ENCODE peak calls at places on chromosomes 3 and 15, in eight cellular contexts. Q, X, P, M, B, W, I and G are unnamed samples.
A peak's percentile ranks its signal among the peaks of the same experiment; 100 is the strongest.

GRCh38 chr15:95596487-95596886 is 734.0 kb upstream of the NR2F2 start:
- DNase-seq in Q (no peak), X (no peak), P (peak; percentile 26), M (peak; percentile 15), B (no peak), W (no peak), I (no peak), G (no peak)

GRCh38 chr3:54237788-54238502 is 115.6 kb downstream of the CACNA2D3 start:
- DNase-seq in Q (no peak), X (no peak), P (no peak), M (no peak), B (no peak), W (no peak), I (no peak), G (no peak)

GRCh38 chr3:197975311-197975710 is 15.3 kb downstream of the LMLN start:
- DNase-seq in Q (no peak), X (no peak), P (no peak), M (no peak), B (no peak), W (no peak), I (no peak), G (no peak)

GRCh38 chr15:81400640-81401236 is 26.7 kb upstream of the TMC3 start:
- DNase-seq in Q (no peak), X (no peak), P (no peak), M (peak; percentile 29), B (peak; percentile 58), W (no peak), I (no peak), G (no peak)

GRCh38 chr15:76501726-76502125 is 165.2 kb downstream of the ISL2 start:
- DNase-seq in Q (no peak), X (no peak), P (no peak), M (no peak), B (no peak), W (no peak), I (no peak), G (no peak)

GRCh38 chr15:32802296-32802936 is 84.6 kb downstream of the GREM1 start:
- DNase-seq in Q (no peak), X (no peak), P (no peak), M (no peak), B (no peak), W (no peak), I (no peak), G (peak; percentile 61)

GRCh38 chr15:49962044-49962602 is 156.9 kb downstream of the ATP8B4 start:
- DNase-seq in Q (no peak), X (no peak), P (no peak), M (no peak), B (no peak), W (no peak), I (no peak), G (no peak)

GRCh38 chr3:158085358-158085757 is 20.9 kb downstream of the SHOX2 start:
- DNase-seq in Q (no peak), X (no peak), P (no peak), M (no peak), B (no peak), W (no peak), I (no peak), G (no peak)

GRCh38 chr3:111584724-111585123 is 10.4 kb downstream of the ZBED2 start:
- DNase-seq in Q (no peak), X (no peak), P (no peak), M (no peak), B (no peak), W (no peak), I (no peak), G (no peak)

GRCh38 chr15:53473886-53474285 is 285.6 kb downstream of the WDR72 start:
- DNase-seq in Q (no peak), X (no peak), P (no peak), M (no peak), B (no peak), W (no peak), I (no peak), G (no peak)

GRCh38 chr3:98185180-98185579 is 18.7 kb downstream of the OR5H15 start:
- DNase-seq in Q (no peak), X (no peak), P (no peak), M (peak; percentile 7), B (no peak), W (no peak), I (no peak), G (no peak)

GRCh38 chr3:45333549-45333948 is 54.8 kb upstream of the LARS2 start:
- DNase-seq in Q (no peak), X (no peak), P (no peak), M (no peak), B (no peak), W (no peak), I (no peak), G (no peak)

GRCh38 chr3:33440578-33441321 is 545 bp upstream of the UBP1 start:
- DNase-seq in Q (peak; percentile 92), X (peak; percentile 58), P (peak; percentile 100), M (peak; percentile 81), B (peak; percentile 100), W (peak; percentile 82), I (peak; percentile 100), G (peak; percentile 99)

GRCh38 chr15:57505949-57506391 is 85.7 kb upstream of the MYZAP start:
- DNase-seq in Q (no peak), X (peak; percentile 48), P (no peak), M (no peak), B (no peak), W (peak; percentile 77), I (peak; percentile 92), G (peak; percentile 67)

GRCh38 chr3:177440456-177441105 is 243.3 kb upstream of the TBL1XR1 start:
- DNase-seq in Q (no peak), X (no peak), P (no peak), M (no peak), B (no peak), W (no peak), I (no peak), G (no peak)

GRCh38 chr3:40185029-40185695 is 124.3 kb upstream of the EIF1B start:
- DNase-seq in Q (no peak), X (no peak), P (no peak), M (no peak), B (no peak), W (no peak), I (no peak), G (no peak)

GRCh38 chr3:72335458-72336050 is 512.7 kb downstream of the SHQ1 start:
- DNase-seq in Q (peak; percentile 41), X (no peak), P (no peak), M (no peak), B (no peak), W (no peak), I (no peak), G (no peak)

GRCh38 chr3:195870442-195870841 is 37.9 kb downstream of the TNK2 start:
- DNase-seq in Q (no peak), X (no peak), P (no peak), M (peak; percentile 36), B (no peak), W (no peak), I (no peak), G (no peak)

GRCh38 chr15:25220834-25221233 is 218.0 kb downstream of the UBE3A start:
- DNase-seq in Q (no peak), X (no peak), P (no peak), M (no peak), B (no peak), W (no peak), I (no peak), G (no peak)

GRCh38 chr3:127214990-127215389 is 22.1 kb downstream of the PRR23E start:
- DNase-seq in Q (no peak), X (no peak), P (no peak), M (peak; percentile 13), B (no peak), W (no peak), I (no peak), G (no peak)

GRCh38 chr3:111073186-111073585 is 1.6 kb downstream of the NECTIN3 start:
- DNase-seq in Q (no peak), X (no peak), P (no peak), M (no peak), B (no peak), W (no peak), I (no peak), G (no peak)

DNA sequence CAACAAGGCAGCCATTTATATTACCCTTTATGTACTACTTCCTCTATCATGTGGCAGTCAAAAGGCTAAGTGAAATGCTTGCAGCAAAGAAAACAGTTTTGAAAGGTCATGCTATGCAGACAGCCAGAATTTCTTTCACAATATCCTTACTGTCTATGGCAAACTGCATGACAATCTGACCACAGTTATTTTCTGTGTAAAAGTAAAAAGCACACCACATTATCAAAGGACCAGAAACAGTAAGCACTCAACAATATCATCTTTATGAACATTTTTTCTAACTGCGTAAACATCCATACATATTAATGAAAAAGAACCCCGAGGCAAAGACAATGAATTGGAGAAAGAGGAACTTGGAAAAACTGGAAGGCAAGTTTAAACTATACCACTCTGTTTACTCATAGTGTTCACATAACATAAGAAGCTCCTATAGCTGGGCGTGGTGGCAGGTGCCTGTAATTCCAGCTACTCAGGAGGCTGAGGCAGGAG is 47.9 kb downstream of the PIK3CB start:
- DNase-seq in Q (no peak), X (no peak), P (no peak), M (no peak), B (no peak), W (no peak), I (no peak), G (no peak)
- H3K4me3 ChIP-seq in Q (no peak overlapping the region), X (no peak overlapping the region), P (no peak overlapping the region), M (no peak overlapping the region), B (no peak overlapping the region), W (no peak overlapping the region), I (no peak overlapping the region), G (no peak overlapping the region)

DNA sequence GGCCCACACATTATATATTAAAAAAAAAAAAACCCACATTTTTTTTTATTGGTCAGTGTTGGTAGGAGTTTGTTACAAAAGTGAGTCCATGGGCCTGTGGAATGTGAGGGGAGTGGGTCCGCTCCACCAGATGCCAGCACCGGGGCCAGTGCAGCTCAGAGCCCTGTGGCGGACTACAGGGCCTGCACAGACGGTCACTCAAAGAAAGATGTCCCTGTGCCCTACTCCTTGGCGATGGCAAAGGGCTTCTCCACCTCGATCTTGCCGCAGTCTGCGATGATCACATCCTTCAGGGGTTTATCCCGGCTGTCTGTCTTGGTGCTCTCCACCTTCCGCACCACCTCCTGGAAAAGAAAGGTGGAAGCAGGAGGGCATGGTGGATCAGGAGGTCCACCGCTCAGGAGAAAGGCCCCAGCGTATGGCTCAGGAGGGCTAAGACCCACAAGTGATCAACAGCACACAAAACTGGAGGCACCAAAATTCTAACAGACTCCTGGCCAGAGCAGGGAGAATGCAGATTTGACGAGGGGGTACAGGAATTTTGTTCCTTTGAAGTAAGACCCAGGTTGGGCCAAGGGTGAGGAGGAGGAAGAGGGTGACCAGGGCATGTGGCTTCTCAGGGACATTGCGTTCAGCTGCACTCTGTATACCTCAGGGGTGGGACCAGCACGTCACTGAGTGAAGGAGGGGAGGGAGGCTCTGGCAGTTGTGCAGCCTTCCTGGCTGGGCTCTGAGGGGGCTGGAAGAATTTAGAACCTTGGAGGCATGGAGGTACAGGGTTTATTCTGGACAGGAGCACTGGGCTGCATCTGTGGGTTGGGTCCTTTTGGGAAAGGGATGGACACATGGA is 4.5 kb downstream of the SNX22 start:
- DNase-seq in Q (peak; percentile 66), X (no peak), P (no peak), M (no peak), B (no peak), W (no peak), I (no peak), G (no peak)
- H3K36me3 ChIP-seq in Q (peaks cover 73% of the 10 kb centered on the region), X (peaks cover 67% of the 10 kb centered on the region), P (no peaks in the 10 kb centered on the region), M (peaks cover 45% of the 10 kb centered on the region), B (peaks cover 75% of the 10 kb centered on the region), W (peaks cover 72% of the 10 kb centered on the region), I (peaks cover 41% of the 10 kb centered on the region), G (peaks cover 6% of the 10 kb centered on the region)

GRCh38 chr15:31306036-31306425 is 20.6 kb upstream of the KLF13 start:
- DNase-seq in Q (no peak), X (no peak), P (no peak), M (no peak), B (no peak), W (peak; percentile 40), I (no peak), G (no peak)
- H3K4me3 ChIP-seq in Q (no peak overlapping the region), X (no peak overlapping the region), P (no peak overlapping the region), M (no peak overlapping the region), B (peak overlapping the region; percentile 56), W (no peak overlapping the region), I (no peak overlapping the region), G (no peak overlapping the region)

GRCh38 chr3:30614943-30615342 is 8.5 kb downstream of the TGFBR2 start:
- DNase-seq in Q (no peak), X (no peak), P (no peak), M (no peak), B (no peak), W (no peak), I (no peak), G (no peak)
- H3K36me3 ChIP-seq in Q (no peaks in the 10 kb centered on the region), X (no peaks in the 10 kb centered on the region), P (no peaks in the 10 kb centered on the region), M (peaks cover 1% of the 10 kb centered on the region), B (peaks cover 24% of the 10 kb centered on the region), W (no peaks in the 10 kb centered on the region), I (no peaks in the 10 kb centered on the region), G (no peaks in the 10 kb centered on the region)